ENCODE peak calls at places on chromosome 19, in eight cellular contexts. M is frontal cortex, Q is brain microvascular endothelial cell, E is HEK293T, D is Right ventricle myocardium inferior, C is A549, A is RCC 7860, U is Calu3. G is an unnamed sample.

GRCh38 chr19:897442-898039 is 4.3 kb downstream of the RNU6-9 start:
- DNase-seq in D (no peak), Q (no peak), U (no peak), E (no peak), C (no peak), A (no peak), M (no peak), G (no peak)

GRCh38 chr19:16366433-16367268 is 42.0 kb downstream of the KLF2 start:
- DNase-seq in U (no peak), D (no peak), Q (no peak), A (no peak), C (no peak), M (no peak), E (no peak), G (no peak)

GRCh38 chr19:55542292-55542855 is 3.0 kb downstream of the SBK3 start:
- DNase-seq in Q (no peak), M (no peak), D (no peak), U (no peak), A (no peak), C (no peak), E (no peak), G (no peak)

GRCh38 chr19:1851581-1852293 is 3.5 kb upstream of the REXO1 start:
- DNase-seq in A (no peak), C (no peak), Q (no peak), E (no peak), D (peak), U (no peak), M (no peak), G (no peak)

GRCh38 chr19:40672038-40672437 is 18.4 kb downstream of the NUMBL start:
- DNase-seq in M (no peak), E (no peak), D (no peak), U (no peak), Q (no peak), C (no peak), A (no peak), G (no peak)

GRCh38 chr19:54882758-54883157 is 8.7 kb downstream of the FCAR start:
- DNase-seq in C (peak), A (no peak), M (no peak), D (no peak), E (no peak), Q (no peak), U (no peak), G (no peak)

GRCh38 chr19:6580313-6580712 is 10.6 kb downstream of the CD70 start:
- DNase-seq in Q (no peak), M (no peak), C (peak), A (peak), D (no peak), E (no peak), U (peak), G (peak)

GRCh38 chr19:17121736-17122293 is 46.2 kb downstream of the MYO9B start:
- DNase-seq in Q (peak), U (no peak), C (no peak), E (no peak), D (no peak), A (no peak), M (no peak), G (no peak)

GRCh38 chr19:13330285-13330684 is 176.0 kb downstream of the CACNA1A start:
- DNase-seq in M (no peak), C (no peak), E (no peak), Q (no peak), A (no peak), U (no peak), D (no peak), G (no peak)

GRCh38 chr19:33456845-33457220 is 64.8 kb downstream of the PEPD start:
- DNase-seq in E (no peak), M (no peak), D (no peak), Q (no peak), A (no peak), C (no peak), U (no peak), G (no peak)

GRCh38 chr19:28940751-28941500 is 272.0 kb downstream of the UQCRFS1 start:
- DNase-seq in C (no peak), E (no peak), M (no peak), U (no peak), A (peak), Q (peak), D (no peak), G (no peak)

GRCh38 chr19:18853755-18854427 is 22.1 kb downstream of the UPF1 start:
- DNase-seq in C (no peak), M (no peak), E (no peak), Q (no peak), U (no peak), A (no peak), D (no peak), G (no peak)

GRCh38 chr19:55149078-55150003 is at the start of gene TNNT1:
- DNase-seq in E (no peak), A (no peak), U (peak), D (no peak), Q (no peak), M (no peak), C (peak), G (no peak)

GRCh38 chr19:10191347-10191746 is 3.4 kb downstream of the DNMT1 start:
- DNase-seq in D (no peak), M (no peak), A (no peak), Q (peak), C (peak), U (no peak), E (no peak), G (peak)

GRCh38 chr19:19747357-19748220 is 14.7 kb upstream of the ZNF14 start:
- DNase-seq in C (no peak), A (no peak), Q (no peak), D (no peak), M (peak), E (no peak), U (no peak), G (no peak)

GRCh38 chr19:45154064-45154827 is 6.5 kb downstream of the NKPD1 start:
- DNase-seq in D (peak), C (peak), U (peak), M (peak), A (peak), E (peak), Q (peak), G (peak)

GRCh38 chr19:43495082-43495481 is 9.5 kb downstream of the PHLDB3 start:
- DNase-seq in Q (no peak), A (no peak), M (no peak), C (no peak), E (no peak), D (no peak), U (no peak), G (no peak)

GRCh38 chr19:28915737-28916460 is 297.1 kb downstream of the UQCRFS1 start:
- DNase-seq in E (no peak), M (no peak), D (no peak), C (no peak), Q (no peak), A (no peak), U (no peak), G (no peak)

GRCh38 chr19:48724796-48725753 is 5.5 kb upstream of the MAMSTR start:
- DNase-seq in D (no peak), A (peak), C (peak), U (peak), M (peak), Q (peak), E (peak), G (peak)

G was measured in Caki2.